ENCODE peak calls at places on chromosomes 2 and 18, in eight cellular contexts. L, Y, X, K, T, B, F and Q are unnamed samples.

GRCh38 chr2:653645-654425 is 23.4 kb downstream of the TMEM18 start:
- DNase-seq in L (no peak), Y (no peak), X (no peak), K (no peak), T (no peak), B (no peak), F (no peak), Q (no peak)

GRCh38 chr18:28684746-28685145 is 507.8 kb upstream of the CDH2 start:
- DNase-seq in L (no peak), Y (peak; percentile 38), X (peak; percentile 3), K (peak; percentile 73), T (no peak), B (no peak), F (no peak), Q (peak; percentile 67)

GRCh38 chr2:233566141-233566956 is at the start of gene USP40:
- DNase-seq in L (peak; percentile 96), Y (peak; percentile 89), X (peak; percentile 93), K (peak; percentile 88), T (peak; percentile 36), B (peak; percentile 97), F (peak; percentile 85), Q (peak; percentile 92)

GRCh38 chr2:158487419-158487818 is 30.7 kb downstream of the PKP4 start:
- DNase-seq in L (no peak), Y (peak; percentile 64), X (peak; percentile 86), K (peak; percentile 48), T (no peak), B (no peak), F (no peak), Q (no peak)

GRCh38 chr2:109238580-109238979 is 109.6 kb downstream of the SH3RF3 start:
- DNase-seq in L (peak; percentile 93), Y (peak; percentile 85), X (peak; percentile 92), K (peak; percentile 71), T (no peak), B (no peak), F (peak; percentile 61), Q (peak; percentile 18)

GRCh38 chr2:120653026-120653425 is 82.6 kb upstream of the GLI2 start:
- DNase-seq in L (no peak), Y (no peak), X (no peak), K (no peak), T (no peak), B (no peak), F (no peak), Q (no peak)

GRCh38 chr2:109124982-109125594 is 3.9 kb upstream of the SH3RF3 start:
- DNase-seq in L (peak; percentile 71), Y (no peak), X (no peak), K (peak; percentile 44), T (no peak), B (peak; percentile 62), F (no peak), Q (no peak)

GRCh38 chr2:184517402-184517801 is 80.9 kb upstream of the ZNF804A start:
- DNase-seq in L (no peak), Y (no peak), X (no peak), K (no peak), T (no peak), B (no peak), F (no peak), Q (no peak)

GRCh38 chr2:100217323-100217722 is 74.9 kb upstream of the AFF3 start:
- DNase-seq in L (no peak), Y (no peak), X (no peak), K (no peak), T (no peak), B (no peak), F (no peak), Q (no peak)

GRCh38 chr18:58727776-58728500 is 56.7 kb downstream of the MALT1 start:
- DNase-seq in L (no peak), Y (peak; percentile 47), X (peak; percentile 3), K (peak; percentile 45), T (no peak), B (no peak), F (no peak), Q (no peak)

GRCh38 chr2:10188211-10188610 is 65.7 kb downstream of the RRM2 start:
- DNase-seq in L (no peak), Y (peak; percentile 38), X (no peak), K (peak; percentile 33), T (no peak), B (peak; percentile 71), F (peak; percentile 19), Q (peak; percentile 79)

GRCh38 chr2:120758181-120759048 is 22.7 kb downstream of the GLI2 start:
- DNase-seq in L (peak; percentile 86), Y (peak; percentile 87), X (peak; percentile 95), K (no peak), T (no peak), B (peak; percentile 68), F (peak; percentile 37), Q (no peak)

GRCh38 chr18:12552884-12553242 is 105.0 kb downstream of the SPIRE1 start:
- DNase-seq in L (no peak), Y (no peak), X (no peak), K (no peak), T (no peak), B (no peak), F (peak; percentile 12), Q (no peak)